ENCODE peak calls at places on chromosomes 1 and 21, in eight cellular contexts. N is kidney; K is breast epithelium; I is body of pancreas; Z is heart left ventricle; F is RWPE2; S is heart right ventricle; P is CD8-positive, alpha-beta memory T cell. E is an unnamed sample.

GRCh38 chr1:151326619-151327222 is 495 bp downstream of the PI4KB start:
- DNase-seq in K (no peak), S (peak; percentile 71), Z (peak; percentile 60), N (peak; percentile 82), I (peak; percentile 32), F (no peak), P (peak; percentile 55), E (no peak)

GRCh38 chr1:90840323-90840722 is 123.2 kb upstream of the BARHL2 start:
- DNase-seq in Z (no peak), S (no peak), P (no peak), N (no peak), K (no peak), I (no peak), F (no peak), E (no peak)

GRCh38 chr1:75423616-75424015 is 187.3 kb downstream of the SLC44A5 start:
- DNase-seq in P (no peak), F (no peak), S (no peak), K (no peak), N (no peak), I (no peak), Z (no peak), E (no peak)

GRCh38 chr1:27011976-27012563 is 580 bp downstream of the TENT5B start:
- DNase-seq in N (no peak), Z (no peak), S (no peak), P (no peak), K (no peak), I (no peak), F (no peak), E (no peak)

GRCh38 chr1:75203415-75204277 is 69.5 kb downstream of the LHX8 start:
- DNase-seq in S (no peak), F (no peak), I (no peak), P (no peak), Z (no peak), K (no peak), N (no peak), E (no peak)

GRCh38 chr1:181126871-181127587 is 38.5 kb downstream of the IER5 start:
- DNase-seq in Z (peak; percentile 57), K (no peak), P (no peak), S (peak; percentile 45), I (no peak), F (peak; percentile 93), N (no peak), E (no peak)

GRCh38 chr1:172449585-172450523 is 6.0 kb upstream of the PIGC start:
- DNase-seq in S (peak; percentile 51), I (peak; percentile 68), F (no peak), Z (peak; percentile 73), P (no peak), K (no peak), N (peak; percentile 70), E (peak; percentile 42)

GRCh38 chr21:45536301-45537081 is 5.7 kb downstream of the SLC19A1 start:
- DNase-seq in F (peak; percentile 60), Z (peak; percentile 21), I (peak; percentile 7), N (peak; percentile 66), K (no peak), S (no peak), P (no peak), E (no peak)

GRCh38 chr1:66327582-66327981 is 206.4 kb upstream of the SGIP1 start:
- DNase-seq in S (no peak), N (no peak), F (no peak), P (no peak), Z (no peak), K (no peak), I (no peak), E (no peak)

GRCh38 chr1:212012034-212012740 is 23.2 kb downstream of the INTS7 start:
- DNase-seq in N (peak; percentile 74), S (peak; percentile 58), I (peak; percentile 76), Z (peak; percentile 66), K (peak; percentile 44), P (peak; percentile 43), F (no peak), E (peak; percentile 46)

GRCh38 chr1:87226341-87226760 is 102.3 kb upstream of the LMO4 start:
- DNase-seq in F (peak; percentile 86), S (peak; percentile 47), P (no peak), N (peak; percentile 95), I (peak; percentile 78), K (peak; percentile 82), Z (peak; percentile 72), E (no peak)

GRCh38 chr1:111542187-111542586 is 38.8 kb upstream of the ADORA3 start:
- DNase-seq in I (no peak), S (no peak), F (no peak), N (no peak), P (no peak), K (no peak), Z (no peak), E (no peak)

GRCh38 chr1:43442756-43443155 is 11.0 kb downstream of the HYI start:
- DNase-seq in Z (no peak), I (peak; percentile 13), S (no peak), F (no peak), P (no peak), N (peak; percentile 51), K (no peak), E (no peak)

GRCh38 chr1:118945460-118945859 is 42.7 kb downstream of the TBX15 start:
- DNase-seq in Z (no peak), I (no peak), N (no peak), S (no peak), K (no peak), P (no peak), F (no peak), E (no peak)

GRCh38 chr1:19154876-19155275 is 55.2 kb downstream of the UBR4 start:
- DNase-seq in N (no peak), F (no peak), P (no peak), S (no peak), I (no peak), K (no peak), Z (no peak), E (no peak)

GRCh38 chr21:42393443-42393950 is 2.4 kb downstream of the TMPRSS3 start:
- DNase-seq in K (no peak), P (no peak), S (no peak), F (no peak), Z (no peak), N (no peak), I (no peak), E (no peak)

GRCh38 chr1:8412183-8412831 is 94.4 kb downstream of the SLC45A1 start:
- DNase-seq in I (peak; percentile 62), Z (no peak), P (no peak), S (peak; percentile 29), K (no peak), N (no peak), F (no peak), E (no peak)
- H3K4me1 ChIP-seq in I (peaks cover 97% of the 10 kb centered on the region), Z (peaks cover 65% of the 10 kb centered on the region), P (peaks cover 70% of the 10 kb centered on the region), S (peaks cover 83% of the 10 kb centered on the region), K (peaks cover 39% of the 10 kb centered on the region), N (peaks cover 54% of the 10 kb centered on the region), F (peaks cover 18% of the 10 kb centered on the region), E (peaks cover 29% of the 10 kb centered on the region)

DNA sequence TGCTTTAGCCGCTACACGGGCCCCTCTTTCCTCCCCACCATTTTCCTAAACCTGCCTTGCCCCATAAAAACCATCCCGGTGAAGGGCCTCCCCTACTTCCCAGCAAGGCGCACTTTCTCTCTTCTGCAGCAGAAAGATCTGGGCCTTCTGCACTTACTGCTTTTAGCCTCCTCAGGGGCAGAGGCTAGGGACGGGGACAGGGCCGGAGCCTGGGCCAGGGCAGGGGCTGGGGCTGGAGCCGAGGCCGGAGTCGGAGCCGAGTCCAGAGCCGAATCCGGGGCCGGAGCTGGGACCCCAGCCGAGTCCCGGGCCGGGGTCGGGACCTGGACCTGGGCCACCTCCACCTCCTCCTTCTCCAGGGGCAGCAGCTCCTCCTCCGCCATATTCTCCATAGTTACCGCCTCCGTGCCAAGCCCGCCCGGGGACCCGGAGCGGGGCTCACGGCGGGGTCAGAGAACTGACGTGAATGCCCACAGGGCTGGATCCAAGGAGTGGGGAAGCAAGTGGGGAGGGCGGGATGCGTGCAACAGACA is 366 bp downstream of the TRMT1L start:
- DNase-seq in Z (no peak), K (no peak), N (no peak), I (no peak), F (peak; percentile 45), S (no peak), P (no peak), E (no peak)
- H3K4me3 ChIP-seq in Z (peak overlapping the region; percentile 82), K (peak overlapping the region; percentile 87), N (peak overlapping the region; percentile 95), I (peak overlapping the region; percentile 53), F (peak overlapping the region; percentile 69), S (peak overlapping the region; percentile 71), P (peak overlapping the region; percentile 90), E (peak overlapping the region; percentile 88)

DNA sequence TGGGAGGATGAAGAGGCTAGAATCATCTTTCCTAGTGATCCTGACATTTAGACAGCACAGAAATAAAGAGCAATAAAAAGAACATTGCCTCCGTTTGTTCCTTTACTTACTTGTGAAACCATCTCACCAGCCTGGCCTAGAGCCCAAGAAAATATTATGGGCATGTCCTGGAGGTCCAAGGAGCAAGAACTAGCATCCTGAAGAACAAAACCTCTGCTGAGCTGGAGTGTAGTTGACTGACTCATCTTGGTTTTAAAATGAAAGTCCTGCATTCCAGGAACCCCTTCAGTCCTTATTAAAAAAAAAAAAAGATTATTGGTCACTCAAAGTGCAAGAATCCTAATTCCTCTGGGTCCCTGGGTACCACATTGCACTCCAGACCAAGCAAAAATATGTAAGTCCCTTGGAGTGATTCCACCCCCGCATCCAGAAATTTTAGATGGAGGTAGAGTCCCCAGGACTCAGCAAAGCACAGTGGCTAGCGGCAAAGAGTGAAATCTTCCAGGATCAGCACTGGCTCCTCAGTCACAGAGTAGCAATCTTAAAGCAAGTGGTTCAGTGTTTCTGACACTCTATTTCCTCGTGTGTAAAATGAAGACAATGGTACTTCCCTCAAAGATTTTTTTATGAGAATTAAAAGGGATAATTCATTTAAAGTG is 7.0 kb downstream of the SMCP start:
- DNase-seq in I (no peak), P (no peak), Z (no peak), N (no peak), K (no peak), S (no peak), F (no peak), E (no peak)
- H3K27ac ChIP-seq in I (no peak overlapping the region), P (no peak overlapping the region), Z (no peak overlapping the region), N (no peak overlapping the region), K (no peak overlapping the region), S (no peak overlapping the region), F (peak overlapping the region; percentile 68), E (no peak overlapping the region)

DNA sequence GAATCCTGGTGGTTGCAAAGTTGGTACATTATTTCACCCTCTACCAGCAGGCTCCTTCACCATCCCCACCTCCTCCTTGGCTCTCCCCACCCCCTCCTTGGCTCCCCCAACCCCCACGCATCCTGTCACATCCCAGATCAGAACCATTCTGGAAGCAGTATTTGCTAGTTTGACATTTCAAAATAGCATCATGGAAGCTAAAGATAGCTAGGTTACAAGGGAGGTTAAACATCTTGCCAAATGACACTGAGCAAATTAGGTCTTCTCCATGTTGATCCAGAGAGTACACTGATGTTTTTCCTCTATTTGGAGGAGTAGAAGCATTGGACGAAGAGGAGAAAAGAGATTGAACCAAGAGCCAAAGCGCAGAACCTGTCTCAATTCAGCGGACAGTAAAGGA is 158.9 kb upstream of the FGGY start:
- DNase-seq in S (no peak), P (no peak), K (no peak), I (no peak), Z (no peak), F (no peak), N (no peak), E (no peak)
- H3K4me1 ChIP-seq in S (peaks cover 58% of the 10 kb centered on the region), P (no peaks in the 10 kb centered on the region), K (no peaks in the 10 kb centered on the region), I (peaks cover 2% of the 10 kb centered on the region), Z (peaks cover 21% of the 10 kb centered on the region), F (peaks cover 39% of the 10 kb centered on the region), N (peaks cover 5% of the 10 kb centered on the region), E (no peaks in the 10 kb centered on the region)

E was measured in naive thymus-derived CD4-positive, alpha-beta T cell.